ENCODE peak calls at places on chromosomes 2 and 18, in ten cellular contexts. Z is IMR-90; J is NCI-H2029; K is activated T-helper 1 cell treated with anti-CD3 and anti-CD28 coated beads, Interleukin-2, amount 50 U/mL, for 16 hours; D is MV-4-11; F is NCI-H1092; V is GM18507; W is left colon; O is Daoy; Q is stimulated activated CD4-positive, alpha-beta T cell treated with anti-CD3 and anti-CD28 coated beads, Interleukin-12 subunit alpha, Interleukin-12 subunit beta, amount 100 ng/mL, for 4 hours. B is an unnamed sample.

GRCh38 chr2:231321556-231322334 is 73.8 kb upstream of the B3GNT7 start:
- DNase-seq in Q (no peak), O (no peak), D (peak; percentile 100), F (no peak), Z (no peak), V (no peak), K (no peak), W (peak; percentile 35), J (no peak), B (no peak)

GRCh38 chr2:239920616-239921365 is 104.4 kb downstream of the NDUFA10 start:
- DNase-seq in D (no peak), Q (no peak), Z (no peak), F (no peak), V (no peak), W (no peak), K (no peak), O (no peak), J (no peak), B (no peak)

GRCh38 chr2:64792310-64792709 is 138.6 kb upstream of the SERTAD2 start:
- DNase-seq in J (no peak), V (no peak), F (no peak), O (no peak), Q (no peak), K (no peak), D (no peak), W (no peak), Z (peak; percentile 20), B (no peak)

GRCh38 chr2:181607629-181608627 is 49.0 kb downstream of the CERKL start:
- DNase-seq in D (no peak), J (no peak), Z (no peak), W (no peak), V (no peak), Q (no peak), O (no peak), F (no peak), K (no peak), B (no peak)

GRCh38 chr18:59820663-59821062 is 79.1 kb upstream of the PMAIP1 start:
- DNase-seq in F (no peak), K (no peak), D (no peak), Q (no peak), O (no peak), V (no peak), J (no peak), W (no peak), Z (peak; percentile 34), B (no peak)

GRCh38 chr2:185475868-185476267 is 262.7 kb upstream of the FSIP2 start:
- DNase-seq in K (no peak), V (no peak), J (no peak), F (no peak), W (no peak), Z (no peak), O (no peak), Q (no peak), D (no peak), B (no peak)

GRCh38 chr2:232543928-232544631 is 4.6 kb downstream of the CHRNG start:
- DNase-seq in O (no peak), W (no peak), F (no peak), J (no peak), Z (no peak), K (no peak), D (no peak), V (no peak), Q (no peak), B (no peak)

GRCh38 chr2:232890536-232890895 is 20.5 kb downstream of the SNORC start:
- DNase-seq in O (no peak), J (no peak), Q (no peak), D (no peak), F (no peak), K (no peak), Z (no peak), W (no peak), V (no peak), B (no peak)

GRCh38 chr2:201642086-201642578 is 1.2 kb downstream of the TMEM237 start:
- DNase-seq in K (no peak), J (peak; percentile 42), F (peak; percentile 67), Z (no peak), V (no peak), D (no peak), Q (no peak), O (no peak), W (no peak), B (no peak)

GRCh38 chr2:206693399-206694137 is 24.6 kb downstream of the DYTN start:
- DNase-seq in V (peak; percentile 22), D (peak; percentile 34), W (peak; percentile 8), K (no peak), Z (peak; percentile 69), F (peak; percentile 18), O (peak; percentile 46), J (peak; percentile 59), Q (no peak), B (peak; percentile 57)

GRCh38 chr2:175373001-175373727 is 191.7 kb upstream of the ATP5MC3 start:
- DNase-seq in F (no peak), Z (peak; percentile 29), W (no peak), J (no peak), V (no peak), D (peak; percentile 14), Q (no peak), O (peak; percentile 43), K (no peak), B (no peak)

GRCh38 chr2:95356821-95357700 is 45.4 kb upstream of the FAHD2A start:
- DNase-seq in Z (no peak), O (no peak), J (no peak), F (no peak), Q (no peak), V (no peak), K (no peak), W (no peak), D (no peak), B (no peak)

GRCh38 chr2:42802150-42802549 is 9.8 kb upstream of the HAAO start:
- DNase-seq in O (no peak), F (no peak), W (no peak), V (no peak), J (no peak), Q (no peak), Z (no peak), K (no peak), D (no peak), B (no peak)

GRCh38 chr18:46329736-46330246 is 225.6 kb downstream of the HAUS1 start:
- DNase-seq in V (no peak), J (no peak), O (no peak), W (no peak), Q (no peak), K (no peak), D (no peak), Z (no peak), F (no peak), B (no peak)

GRCh38 chr18:77207540-77207939 is 42.1 kb upstream of the GALR1 start:
- DNase-seq in Z (peak; percentile 65), Q (no peak), K (no peak), F (peak; percentile 38), W (peak; percentile 54), D (peak; percentile 30), V (peak; percentile 18), J (no peak), O (peak; percentile 73), B (no peak)

GRCh38 chr2:220051716-220052115 is 424.3 kb downstream of the SLC4A3 start:
- DNase-seq in D (no peak), V (no peak), F (no peak), J (no peak), W (no peak), Z (no peak), Q (no peak), O (no peak), K (no peak), B (no peak)

GRCh38 chr18:52499018-52499417 is 159.0 kb downstream of the DCC start:
- DNase-seq in V (no peak), F (no peak), O (no peak), D (no peak), J (no peak), Q (no peak), K (no peak), Z (no peak), W (no peak), B (peak; percentile 52)

GRCh38 chr18:21489119-21489750 is 111.3 kb downstream of the ESCO1 start:
- DNase-seq in W (peak; percentile 25), F (peak; percentile 54), Z (peak; percentile 66), V (no peak), Q (peak; percentile 1), J (peak; percentile 6), D (no peak), K (no peak), O (peak; percentile 41), B (no peak)

GRCh38 chr18:54608008-54608642 is 17.1 kb downstream of the DYNAP start:
- DNase-seq in Q (no peak), Z (peak; percentile 1), O (peak; percentile 27), J (peak; percentile 6), F (no peak), W (no peak), K (no peak), V (no peak), D (peak; percentile 21), B (no peak)

GRCh38 chr2:164314148-164314547 is 307.1 kb downstream of the GRB14 start:
- DNase-seq in W (no peak), F (no peak), Q (no peak), V (no peak), J (no peak), D (no peak), Z (no peak), O (no peak), K (no peak), B (no peak)

GRCh38 chr18:56238576-56238975 is 399.8 kb downstream of the TXNL1 start:
- DNase-seq in K (no peak), Q (no peak), F (no peak), J (no peak), Z (no peak), V (no peak), W (no peak), O (no peak), D (peak; percentile 82), B (no peak)

GRCh38 chr2:175234153-175234552 is 52.6 kb upstream of the ATP5MC3 start:
- DNase-seq in O (no peak), Z (no peak), F (no peak), Q (no peak), D (peak; percentile 57), W (no peak), J (peak; percentile 37), V (no peak), K (no peak), B (peak; percentile 75)

GRCh38 chr2:238598802-238599530 is 172.2 kb downstream of the ASB1 start:
- DNase-seq in W (no peak), D (no peak), O (no peak), K (no peak), Q (no peak), F (no peak), J (no peak), Z (no peak), V (no peak), B (no peak)

GRCh38 chr18:53715243-53715853 is 509.1 kb downstream of the MBD2 start:
- DNase-seq in Q (no peak), F (no peak), K (no peak), W (no peak), D (no peak), V (no peak), J (no peak), Z (no peak), O (no peak), B (no peak)

GRCh38 chr2:47696478-47696831 is 86.5 kb upstream of the MSH6 start:
- DNase-seq in W (no peak), J (no peak), K (no peak), D (no peak), Z (no peak), F (no peak), Q (no peak), O (no peak), V (no peak), B (no peak)

GRCh38 chr18:58668897-58669296 is 2.4 kb upstream of the MALT1 start:
- DNase-seq in J (no peak), F (no peak), Q (no peak), K (no peak), O (peak; percentile 50), W (no peak), D (peak; percentile 69), V (no peak), Z (peak; percentile 80), B (peak; percentile 20)

GRCh38 chr18:62258606-62259005 is 66.5 kb upstream of the TNFRSF11A start:
- DNase-seq in Z (no peak), J (no peak), W (no peak), D (peak; percentile 67), Q (no peak), K (no peak), V (no peak), O (no peak), F (no peak), B (no peak)

GRCh38 chr2:85737481-85737880 is 16.3 kb upstream of the ATOH8 start:
- DNase-seq in D (no peak), F (no peak), Q (no peak), K (no peak), V (no peak), W (peak; percentile 34), Z (peak; percentile 87), J (no peak), O (peak; percentile 59), B (no peak)